ENCODE peak calls at places on chromosome 10, in six cellular contexts. One of them, this sample, is unnamed.

GRCh38 chr10:113957013-113957412 is 86.7 kb upstream of the ADRB1 start:
- DNase-seq in bronchial epithelial cell: peak
- DNase-seq in IMR-90: peak
- DNase-seq in GM23338: no peak
- DNase-seq in fibroblast of lung: peak
- DNase-seq in breast epithelium: no peak
- DNase-seq in this sample: no peak

GRCh38 chr10:49184642-49185111 is 3.5 kb downstream of the TMEM273 start:
- DNase-seq in fibroblast of lung: no peak
- DNase-seq in bronchial epithelial cell: no peak
- DNase-seq in IMR-90: no peak
- DNase-seq in breast epithelium: no peak
- DNase-seq in GM23338: no peak
- DNase-seq in this sample: no peak

GRCh38 chr10:62116896-62117295 is 151.7 kb downstream of the RTKN2 start:
- DNase-seq in fibroblast of lung: no peak
- DNase-seq in breast epithelium: no peak
- DNase-seq in IMR-90: no peak
- DNase-seq in GM23338: no peak
- DNase-seq in bronchial epithelial cell: peak
- DNase-seq in this sample: no peak

GRCh38 chr10:113891476-113891875 is 37.0 kb downstream of the NHLRC2 start:
- DNase-seq in breast epithelium: no peak
- DNase-seq in fibroblast of lung: no peak
- DNase-seq in GM23338: peak
- DNase-seq in IMR-90: no peak
- DNase-seq in bronchial epithelial cell: no peak
- DNase-seq in this sample: no peak

GRCh38 chr10:72133517-72133916 is 45.2 kb upstream of the SPOCK2 start:
- DNase-seq in fibroblast of lung: peak
- DNase-seq in breast epithelium: no peak
- DNase-seq in GM23338: no peak
- DNase-seq in bronchial epithelial cell: no peak
- DNase-seq in IMR-90: peak
- DNase-seq in this sample: no peak

GRCh38 chr10:94546616-94547175 is 1.1 kb downstream of the HELLS start:
- DNase-seq in fibroblast of lung: peak
- DNase-seq in GM23338: no peak
- DNase-seq in IMR-90: peak
- DNase-seq in bronchial epithelial cell: peak
- DNase-seq in breast epithelium: no peak
- DNase-seq in this sample: no peak

GRCh38 chr10:72274730-72275350 is 1.1 kb downstream of the DDIT4 start:
- DNase-seq in bronchial epithelial cell: no peak
- DNase-seq in breast epithelium: peak
- DNase-seq in fibroblast of lung: peak
- DNase-seq in IMR-90: peak
- DNase-seq in GM23338: peak
- DNase-seq in this sample: peak

GRCh38 chr10:59991117-59991516 is 84.8 kb upstream of the CCDC6 start:
- DNase-seq in GM23338: peak
- DNase-seq in bronchial epithelial cell: no peak
- DNase-seq in breast epithelium: no peak
- DNase-seq in fibroblast of lung: no peak
- DNase-seq in IMR-90: no peak
- DNase-seq in this sample: no peak

GRCh38 chr10:14665304-14665703 is 109.4 kb downstream of the FAM107B start:
- DNase-seq in IMR-90: no peak
- DNase-seq in breast epithelium: no peak
- DNase-seq in fibroblast of lung: peak
- DNase-seq in bronchial epithelial cell: peak
- DNase-seq in GM23338: no peak
- DNase-seq in this sample: no peak

GRCh38 chr10:124911124-124912051 is 30.5 kb upstream of the ZRANB1 start:
- DNase-seq in GM23338: no peak
- DNase-seq in IMR-90: peak
- DNase-seq in bronchial epithelial cell: no peak
- DNase-seq in fibroblast of lung: peak
- DNase-seq in breast epithelium: peak
- DNase-seq in this sample: no peak

GRCh38 chr10:86262671-86263165 is 103.9 kb downstream of the GRID1 start:
- DNase-seq in GM23338: peak
- DNase-seq in fibroblast of lung: no peak
- DNase-seq in IMR-90: no peak
- DNase-seq in bronchial epithelial cell: no peak
- DNase-seq in breast epithelium: no peak
- DNase-seq in this sample: no peak

GRCh38 chr10:112229901-112230300 is 46.3 kb upstream of the GPAM start:
- DNase-seq in GM23338: no peak
- DNase-seq in IMR-90: peak
- DNase-seq in fibroblast of lung: no peak
- DNase-seq in bronchial epithelial cell: no peak
- DNase-seq in breast epithelium: no peak
- DNase-seq in this sample: no peak

GRCh38 chr10:130042386-130042785 is 68.2 kb downstream of the C10orf143 start:
- DNase-seq in GM23338: no peak
- DNase-seq in breast epithelium: no peak
- DNase-seq in bronchial epithelial cell: no peak
- DNase-seq in fibroblast of lung: no peak
- DNase-seq in IMR-90: no peak
- DNase-seq in this sample: no peak

GRCh38 chr10:12547301-12547771 is 198.0 kb downstream of the CAMK1D start:
- DNase-seq in fibroblast of lung: no peak
- DNase-seq in GM23338: no peak
- DNase-seq in breast epithelium: no peak
- DNase-seq in IMR-90: no peak
- DNase-seq in bronchial epithelial cell: no peak
- DNase-seq in this sample: peak

GRCh38 chr10:78692071-78692470 is 376.7 kb upstream of the ZMIZ1 start:
- DNase-seq in bronchial epithelial cell: no peak
- DNase-seq in IMR-90: no peak
- DNase-seq in GM23338: no peak
- DNase-seq in breast epithelium: no peak
- DNase-seq in fibroblast of lung: no peak
- DNase-seq in this sample: no peak

GRCh38 chr10:29163746-29164145 is 125.1 kb upstream of the LYZL1 start:
- DNase-seq in IMR-90: peak
- DNase-seq in bronchial epithelial cell: peak
- DNase-seq in fibroblast of lung: no peak
- DNase-seq in breast epithelium: no peak
- DNase-seq in GM23338: no peak
- DNase-seq in this sample: no peak

DNA sequence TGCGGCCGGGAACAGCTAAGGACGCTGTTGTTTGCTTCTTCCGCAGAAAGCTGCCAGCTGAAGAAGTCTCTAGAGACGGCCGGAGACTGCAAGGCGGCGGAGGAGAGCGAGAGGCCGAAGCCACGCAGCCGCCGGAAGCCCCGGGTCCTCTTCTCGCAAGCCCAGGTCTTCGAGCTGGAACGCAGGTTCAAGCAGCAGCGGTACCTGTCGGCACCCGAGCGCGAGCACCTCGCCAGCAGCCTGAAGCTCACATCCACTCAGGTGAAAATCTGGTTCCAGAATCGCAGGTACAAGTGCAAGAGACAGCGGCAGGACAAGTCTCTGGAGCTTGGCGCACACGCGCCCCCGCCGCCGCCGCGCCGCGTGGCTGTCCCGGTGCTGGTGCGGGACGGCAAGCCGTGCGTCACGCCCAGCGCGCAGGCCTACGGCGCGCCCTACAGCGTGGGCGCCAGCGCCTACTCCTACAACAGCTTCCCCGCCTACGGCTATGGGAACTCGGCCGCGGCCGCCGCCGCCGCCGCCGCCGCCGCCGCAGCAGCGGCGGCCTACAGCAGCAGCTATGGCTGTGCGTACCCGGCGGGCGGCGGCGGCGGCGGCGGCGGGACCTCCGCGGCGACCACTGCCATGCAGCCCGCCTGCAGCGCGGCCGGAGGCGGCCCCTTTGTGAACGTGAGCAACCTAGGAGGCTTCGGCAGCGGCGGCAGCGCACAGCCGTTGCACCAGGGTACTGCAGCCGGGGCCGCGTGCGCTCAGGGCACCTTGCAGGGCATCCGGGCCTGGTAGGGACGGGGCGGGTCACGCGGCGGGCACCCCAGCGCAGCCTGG is 2.4 kb downstream of the NKX2-3 start:
- DNase-seq in GM23338: peak
- DNase-seq in fibroblast of lung: no peak
- DNase-seq in breast epithelium: no peak
- DNase-seq in IMR-90: no peak
- DNase-seq in bronchial epithelial cell: peak
- DNase-seq in this sample: no peak
- H3K4me3 ChIP-seq in GM23338: peak
- H3K4me3 ChIP-seq in fibroblast of lung: no peak
- H3K4me3 ChIP-seq in breast epithelium: peak
- H3K4me3 ChIP-seq in IMR-90: no peak
- H3K4me3 ChIP-seq in bronchial epithelial cell: peak
- H3K4me3 ChIP-seq in this sample: no peak

GRCh38 chr10:106900041-106900674 is 264.3 kb downstream of the SORCS1 start:
- DNase-seq in bronchial epithelial cell: no peak
- DNase-seq in IMR-90: no peak
- DNase-seq in breast epithelium: no peak
- DNase-seq in GM23338: no peak
- DNase-seq in fibroblast of lung: no peak
- DNase-seq in this sample: no peak

GRCh38 chr10:106897631-106898161 is 266.8 kb downstream of the SORCS1 start:
- DNase-seq in fibroblast of lung: no peak
- DNase-seq in bronchial epithelial cell: no peak
- DNase-seq in breast epithelium: no peak
- DNase-seq in GM23338: no peak
- DNase-seq in IMR-90: no peak
- DNase-seq in this sample: no peak

GRCh38 chr10:106894675-106895074 is 269.8 kb downstream of the SORCS1 start:
- DNase-seq in GM23338: no peak
- DNase-seq in breast epithelium: no peak
- DNase-seq in IMR-90: no peak
- DNase-seq in fibroblast of lung: no peak
- DNase-seq in bronchial epithelial cell: no peak
- DNase-seq in this sample: no peak

GRCh38 chr10:106904209-106904608 is 260.3 kb downstream of the SORCS1 start:
- DNase-seq in IMR-90: no peak
- DNase-seq in fibroblast of lung: no peak
- DNase-seq in bronchial epithelial cell: no peak
- DNase-seq in breast epithelium: no peak
- DNase-seq in GM23338: peak
- DNase-seq in this sample: no peak

DNA sequence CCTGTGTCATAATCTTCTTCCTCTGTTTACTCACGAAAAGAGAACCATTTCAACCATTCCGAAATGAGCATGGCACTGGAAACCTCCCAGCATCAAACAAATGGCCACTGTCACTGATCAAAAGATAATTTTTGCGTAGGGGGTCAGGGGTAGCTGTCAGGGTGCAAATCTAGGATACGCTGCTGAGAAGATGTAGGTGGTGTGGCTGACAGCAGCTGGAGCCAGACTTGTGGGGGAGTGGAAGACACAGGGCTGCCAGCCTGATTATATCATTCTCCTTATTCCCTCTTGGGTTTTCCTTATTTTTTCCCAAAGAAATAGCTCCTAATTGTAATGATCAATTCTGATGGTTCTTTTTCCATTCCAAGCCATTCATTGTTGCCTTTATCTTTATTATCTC is 266.1 kb downstream of the SORCS1 start:
- DNase-seq in bronchial epithelial cell: no peak
- DNase-seq in breast epithelium: no peak
- DNase-seq in GM23338: no peak
- DNase-seq in IMR-90: no peak
- DNase-seq in fibroblast of lung: no peak
- DNase-seq in this sample: no peak
- H3K4me3 ChIP-seq in bronchial epithelial cell: no peak
- H3K4me3 ChIP-seq in breast epithelium: no peak
- H3K4me3 ChIP-seq in GM23338: no peak
- H3K4me3 ChIP-seq in IMR-90: no peak
- H3K4me3 ChIP-seq in fibroblast of lung: no peak
- H3K4me3 ChIP-seq in this sample: no peak

DNA sequence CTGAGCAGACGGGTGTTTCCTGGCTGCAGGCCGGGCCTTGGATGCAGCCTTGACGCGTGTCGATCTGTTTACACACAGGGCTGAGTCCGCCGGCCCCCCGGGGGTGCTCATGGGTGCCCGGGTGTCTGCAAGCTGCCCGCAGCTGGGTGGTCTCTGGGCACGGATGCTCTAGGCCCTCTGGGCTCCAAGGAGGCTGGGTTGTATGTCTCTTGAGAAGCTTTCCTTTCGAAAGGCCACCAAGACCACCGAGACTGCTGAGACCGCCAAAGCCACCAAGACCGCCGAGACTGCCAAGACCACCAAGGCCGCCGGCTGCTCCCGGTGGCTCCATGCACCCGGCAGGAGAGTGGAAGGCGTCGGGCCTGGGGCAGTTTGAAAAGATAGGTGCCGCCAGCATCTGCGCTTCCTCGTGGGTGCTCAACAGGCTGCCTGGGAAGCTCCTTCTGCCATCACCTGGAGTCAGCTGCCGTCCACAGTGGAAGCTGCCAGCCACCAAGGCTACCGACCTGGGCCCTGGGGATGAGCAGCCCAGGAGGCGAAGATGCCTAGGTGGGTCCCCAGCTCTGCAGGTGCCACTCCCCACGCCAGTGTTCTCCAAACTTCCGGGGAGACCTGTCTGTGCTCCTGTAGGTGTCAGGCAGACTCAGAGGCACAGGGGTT is 121.1 kb downstream of the INPP5A start:
- DNase-seq in fibroblast of lung: no peak
- DNase-seq in GM23338: no peak
- DNase-seq in IMR-90: no peak
- DNase-seq in breast epithelium: no peak
- DNase-seq in bronchial epithelial cell: no peak
- DNase-seq in this sample: no peak
- H3K4me3 ChIP-seq in fibroblast of lung: no peak
- H3K4me3 ChIP-seq in GM23338: no peak
- H3K4me3 ChIP-seq in IMR-90: no peak
- H3K4me3 ChIP-seq in breast epithelium: no peak
- H3K4me3 ChIP-seq in bronchial epithelial cell: no peak
- H3K4me3 ChIP-seq in this sample: no peak

DNA sequence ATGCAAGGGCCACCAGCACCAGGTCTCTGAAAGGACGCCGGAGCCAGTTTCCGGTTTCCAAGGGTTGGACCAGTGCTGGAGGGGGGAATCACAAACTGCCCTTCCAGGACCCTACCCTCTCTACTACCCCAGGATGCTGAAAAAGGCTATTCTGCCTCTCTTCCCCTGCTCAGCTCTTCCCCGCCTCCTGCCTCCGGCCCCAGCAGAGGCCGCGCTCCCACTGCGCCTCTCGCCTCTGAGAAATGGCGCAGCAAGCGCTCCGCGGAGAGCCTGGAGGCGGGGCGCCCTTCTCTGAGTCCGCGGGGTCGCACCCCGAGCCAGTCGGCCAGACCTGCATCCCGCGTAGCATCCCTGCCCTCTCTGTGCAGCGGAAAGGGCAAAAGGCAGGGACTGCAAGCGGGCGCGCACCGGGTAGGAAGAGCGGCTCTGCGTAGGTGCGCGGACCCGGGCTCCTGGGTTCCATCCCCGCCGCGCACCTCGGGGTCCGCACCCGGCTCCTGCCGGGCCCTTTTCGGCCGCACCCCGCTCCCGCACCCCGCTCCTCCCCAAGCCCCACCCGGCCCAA is 476 bp upstream of the RET start:
- DNase-seq in fibroblast of lung: no peak
- DNase-seq in IMR-90: no peak
- DNase-seq in bronchial epithelial cell: no peak
- DNase-seq in breast epithelium: no peak
- DNase-seq in GM23338: peak
- DNase-seq in this sample: no peak
- H3K4me3 ChIP-seq in fibroblast of lung: peak
- H3K4me3 ChIP-seq in IMR-90: no peak
- H3K4me3 ChIP-seq in bronchial epithelial cell: no peak
- H3K4me3 ChIP-seq in breast epithelium: peak
- H3K4me3 ChIP-seq in GM23338: peak
- H3K4me3 ChIP-seq in this sample: no peak

GRCh38 chr10:5292196-5292735 is 72.5 kb upstream of the UCN3 start:
- DNase-seq in IMR-90: no peak
- DNase-seq in GM23338: no peak
- DNase-seq in fibroblast of lung: no peak
- DNase-seq in bronchial epithelial cell: peak
- DNase-seq in breast epithelium: no peak
- DNase-seq in this sample: peak
- H3K4me3 ChIP-seq in IMR-90: no peak
- H3K4me3 ChIP-seq in GM23338: no peak
- H3K4me3 ChIP-seq in fibroblast of lung: no peak
- H3K4me3 ChIP-seq in bronchial epithelial cell: no peak
- H3K4me3 ChIP-seq in breast epithelium: no peak
- H3K4me3 ChIP-seq in this sample: peak